ENCODE peak calls at places on chromosomes 13 and 19, in six cellular contexts. One of them, this sample, is unnamed.

GRCh38 chr19:17409990-17410389 is 4.6 kb upstream of the BST2 start:
- DNase-seq in adrenal gland: peak
- DNase-seq in lower lobe of right lung: no peak
- DNase-seq in cardiac muscle cell: peak
- DNase-seq in fibroblast of villous mesenchyme: peak
- DNase-seq in tibial nerve: no peak
- DNase-seq in this sample: no peak

GRCh38 chr19:29724102-29724641 is 9.1 kb upstream of the C19orf12 start:
- DNase-seq in cardiac muscle cell: peak
- DNase-seq in lower lobe of right lung: no peak
- DNase-seq in adrenal gland: no peak
- DNase-seq in tibial nerve: no peak
- DNase-seq in fibroblast of villous mesenchyme: peak
- DNase-seq in this sample: peak

GRCh38 chr13:35818577-35819165 is 312.5 kb downstream of the DCLK1 start:
- DNase-seq in lower lobe of right lung: no peak
- DNase-seq in adrenal gland: no peak
- DNase-seq in tibial nerve: no peak
- DNase-seq in fibroblast of villous mesenchyme: peak
- DNase-seq in cardiac muscle cell: peak
- DNase-seq in this sample: no peak

GRCh38 chr13:101382701-101383100 is 33.6 kb downstream of the NALCN start:
- DNase-seq in fibroblast of villous mesenchyme: no peak
- DNase-seq in lower lobe of right lung: no peak
- DNase-seq in tibial nerve: no peak
- DNase-seq in cardiac muscle cell: no peak
- DNase-seq in adrenal gland: no peak
- DNase-seq in this sample: no peak

GRCh38 chr13:24741791-24742190 is 22.2 kb upstream of the RNF17 start:
- DNase-seq in cardiac muscle cell: no peak
- DNase-seq in fibroblast of villous mesenchyme: no peak
- DNase-seq in tibial nerve: no peak
- DNase-seq in adrenal gland: no peak
- DNase-seq in lower lobe of right lung: no peak
- DNase-seq in this sample: no peak

GRCh38 chr13:19978830-19979437 is 20.4 kb downstream of the ZMYM2 start:
- DNase-seq in adrenal gland: no peak
- DNase-seq in tibial nerve: no peak
- DNase-seq in cardiac muscle cell: no peak
- DNase-seq in fibroblast of villous mesenchyme: no peak
- DNase-seq in lower lobe of right lung: no peak
- DNase-seq in this sample: no peak

GRCh38 chr13:34114581-34114980 is 296.6 kb downstream of the RFC3 start:
- DNase-seq in tibial nerve: no peak
- DNase-seq in cardiac muscle cell: no peak
- DNase-seq in lower lobe of right lung: no peak
- DNase-seq in fibroblast of villous mesenchyme: no peak
- DNase-seq in adrenal gland: no peak
- DNase-seq in this sample: no peak

GRCh38 chr19:50321831-50322230 is 7.3 kb downstream of the KCNC3 start:
- DNase-seq in adrenal gland: no peak
- DNase-seq in cardiac muscle cell: no peak
- DNase-seq in tibial nerve: no peak
- DNase-seq in fibroblast of villous mesenchyme: no peak
- DNase-seq in lower lobe of right lung: no peak
- DNase-seq in this sample: no peak

GRCh38 chr19:29590278-29590677 is 15.8 kb upstream of the POP4 start:
- DNase-seq in fibroblast of villous mesenchyme: no peak
- DNase-seq in adrenal gland: no peak
- DNase-seq in cardiac muscle cell: no peak
- DNase-seq in lower lobe of right lung: no peak
- DNase-seq in tibial nerve: no peak
- DNase-seq in this sample: no peak

GRCh38 chr19:9009935-9010651 is at the start of gene MUC16:
- DNase-seq in fibroblast of villous mesenchyme: no peak
- DNase-seq in adrenal gland: no peak
- DNase-seq in lower lobe of right lung: no peak
- DNase-seq in cardiac muscle cell: no peak
- DNase-seq in tibial nerve: no peak
- DNase-seq in this sample: no peak

GRCh38 chr19:10952809-10953208 is 8.0 kb upstream of the SMARCA4 start:
- DNase-seq in tibial nerve: no peak
- DNase-seq in adrenal gland: no peak
- DNase-seq in cardiac muscle cell: no peak
- DNase-seq in fibroblast of villous mesenchyme: no peak
- DNase-seq in lower lobe of right lung: no peak
- DNase-seq in this sample: no peak

GRCh38 chr13:74158028-74158427 is 23.8 kb upstream of the KLF12 start:
- DNase-seq in tibial nerve: no peak
- DNase-seq in adrenal gland: no peak
- DNase-seq in fibroblast of villous mesenchyme: no peak
- DNase-seq in lower lobe of right lung: no peak
- DNase-seq in cardiac muscle cell: peak
- DNase-seq in this sample: no peak

GRCh38 chr13:97249797-97250495 is 27.8 kb downstream of the MBNL2 start:
- DNase-seq in tibial nerve: no peak
- DNase-seq in adrenal gland: no peak
- DNase-seq in lower lobe of right lung: no peak
- DNase-seq in fibroblast of villous mesenchyme: no peak
- DNase-seq in cardiac muscle cell: no peak
- DNase-seq in this sample: no peak

GRCh38 chr19:53810187-53810546 is 13.9 kb downstream of the NLRP12 start:
- DNase-seq in lower lobe of right lung: no peak
- DNase-seq in cardiac muscle cell: no peak
- DNase-seq in fibroblast of villous mesenchyme: no peak
- DNase-seq in tibial nerve: no peak
- DNase-seq in adrenal gland: no peak
- DNase-seq in this sample: no peak

GRCh38 chr19:42313096-42313839 is at the start of gene TMEM145:
- DNase-seq in cardiac muscle cell: peak
- DNase-seq in lower lobe of right lung: no peak
- DNase-seq in fibroblast of villous mesenchyme: peak
- DNase-seq in adrenal gland: peak
- DNase-seq in tibial nerve: no peak
- DNase-seq in this sample: peak

GRCh38 chr13:63287926-63288325 is 1872.3 kb upstream of the PCDH20 start:
- DNase-seq in tibial nerve: no peak
- DNase-seq in adrenal gland: no peak
- DNase-seq in lower lobe of right lung: no peak
- DNase-seq in fibroblast of villous mesenchyme: no peak
- DNase-seq in cardiac muscle cell: no peak
- DNase-seq in this sample: no peak

GRCh38 chr19:40033989-40034560 is 22.0 kb downstream of the ZNF780B start:
- DNase-seq in fibroblast of villous mesenchyme: no peak
- DNase-seq in lower lobe of right lung: no peak
- DNase-seq in cardiac muscle cell: no peak
- DNase-seq in adrenal gland: no peak
- DNase-seq in tibial nerve: no peak
- DNase-seq in this sample: no peak

GRCh38 chr19:2497186-2497585 is 21.3 kb downstream of the GADD45B start:
- DNase-seq in cardiac muscle cell: no peak
- DNase-seq in tibial nerve: no peak
- DNase-seq in adrenal gland: no peak
- DNase-seq in fibroblast of villous mesenchyme: no peak
- DNase-seq in lower lobe of right lung: no peak
- DNase-seq in this sample: no peak

GRCh38 chr13:43629691-43630480 is 156.9 kb downstream of the ENOX1 start:
- DNase-seq in lower lobe of right lung: no peak
- DNase-seq in cardiac muscle cell: peak
- DNase-seq in fibroblast of villous mesenchyme: peak
- DNase-seq in adrenal gland: no peak
- DNase-seq in tibial nerve: no peak
- DNase-seq in this sample: no peak

GRCh38 chr13:27680465-27680864 is 58.8 kb downstream of the POLR1D start:
- DNase-seq in adrenal gland: no peak
- DNase-seq in tibial nerve: no peak
- DNase-seq in cardiac muscle cell: no peak
- DNase-seq in lower lobe of right lung: no peak
- DNase-seq in fibroblast of villous mesenchyme: no peak
- DNase-seq in this sample: no peak

GRCh38 chr19:6392219-6393073 is 518 bp downstream of the GTF2F1 start:
- DNase-seq in fibroblast of villous mesenchyme: no peak
- DNase-seq in cardiac muscle cell: no peak
- DNase-seq in adrenal gland: no peak
- DNase-seq in tibial nerve: no peak
- DNase-seq in lower lobe of right lung: no peak
- DNase-seq in this sample: no peak

GRCh38 chr19:33382006-33382405 is 8.5 kb downstream of the CEBPG start:
- DNase-seq in cardiac muscle cell: no peak
- DNase-seq in tibial nerve: no peak
- DNase-seq in fibroblast of villous mesenchyme: no peak
- DNase-seq in adrenal gland: no peak
- DNase-seq in lower lobe of right lung: no peak
- DNase-seq in this sample: no peak
- TF ChIP-seq CTCF in cardiac muscle cell: no peak
- TF ChIP-seq CTCF in tibial nerve: no peak
- TF ChIP-seq CTCF in fibroblast of villous mesenchyme: no peak
- TF ChIP-seq CTCF in adrenal gland: no peak
- TF ChIP-seq CTCF in lower lobe of right lung: no peak
- TF ChIP-seq CTCF in this sample: no peak

DNA sequence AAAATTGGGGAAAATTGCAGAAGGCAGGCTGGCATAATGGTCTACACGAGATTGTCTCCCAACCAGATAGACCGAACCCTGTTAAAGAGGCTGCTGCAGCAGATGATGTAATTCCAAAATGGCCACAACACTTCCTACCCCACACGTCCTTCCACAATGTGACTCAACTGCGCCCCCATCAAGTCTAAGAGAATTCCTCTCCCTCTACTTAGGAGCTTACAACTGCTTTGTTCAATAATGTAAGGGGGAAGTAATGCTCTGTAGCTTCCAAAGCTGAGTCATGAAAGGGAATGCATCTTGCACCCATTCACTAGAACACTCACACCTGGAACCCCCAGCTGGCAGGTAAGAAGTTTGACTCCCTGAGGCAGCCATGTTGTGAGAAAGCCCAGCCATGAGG is 117.8 kb upstream of the IRS2 start:
- DNase-seq in adrenal gland: no peak
- DNase-seq in fibroblast of villous mesenchyme: no peak
- DNase-seq in tibial nerve: no peak
- DNase-seq in cardiac muscle cell: no peak
- DNase-seq in lower lobe of right lung: no peak
- DNase-seq in this sample: no peak
- TF ChIP-seq CTCF in adrenal gland: no peak
- TF ChIP-seq CTCF in fibroblast of villous mesenchyme: no peak
- TF ChIP-seq CTCF in tibial nerve: no peak
- TF ChIP-seq CTCF in cardiac muscle cell: no peak
- TF ChIP-seq CTCF in lower lobe of right lung: no peak
- TF ChIP-seq CTCF in this sample: no peak

GRCh38 chr13:50167967-50168366 is 152.7 kb downstream of the KCNRG start:
- DNase-seq in lower lobe of right lung: no peak
- DNase-seq in adrenal gland: no peak
- DNase-seq in cardiac muscle cell: no peak
- DNase-seq in tibial nerve: no peak
- DNase-seq in fibroblast of villous mesenchyme: no peak
- DNase-seq in this sample: no peak

GRCh38 chr13:50171585-50172282 is 156.5 kb downstream of the KCNRG start:
- DNase-seq in cardiac muscle cell: no peak
- DNase-seq in fibroblast of villous mesenchyme: no peak
- DNase-seq in adrenal gland: no peak
- DNase-seq in lower lobe of right lung: no peak
- DNase-seq in tibial nerve: no peak
- DNase-seq in this sample: no peak

GRCh38 chr13:50168803-50169202 is 153.6 kb downstream of the KCNRG start:
- DNase-seq in lower lobe of right lung: no peak
- DNase-seq in cardiac muscle cell: no peak
- DNase-seq in tibial nerve: no peak
- DNase-seq in fibroblast of villous mesenchyme: no peak
- DNase-seq in adrenal gland: no peak
- DNase-seq in this sample: no peak

GRCh38 chr13:50167224-50167947 is 152.1 kb downstream of the KCNRG start:
- DNase-seq in tibial nerve: no peak
- DNase-seq in adrenal gland: no peak
- DNase-seq in lower lobe of right lung: no peak
- DNase-seq in cardiac muscle cell: no peak
- DNase-seq in fibroblast of villous mesenchyme: no peak
- DNase-seq in this sample: no peak

DNA sequence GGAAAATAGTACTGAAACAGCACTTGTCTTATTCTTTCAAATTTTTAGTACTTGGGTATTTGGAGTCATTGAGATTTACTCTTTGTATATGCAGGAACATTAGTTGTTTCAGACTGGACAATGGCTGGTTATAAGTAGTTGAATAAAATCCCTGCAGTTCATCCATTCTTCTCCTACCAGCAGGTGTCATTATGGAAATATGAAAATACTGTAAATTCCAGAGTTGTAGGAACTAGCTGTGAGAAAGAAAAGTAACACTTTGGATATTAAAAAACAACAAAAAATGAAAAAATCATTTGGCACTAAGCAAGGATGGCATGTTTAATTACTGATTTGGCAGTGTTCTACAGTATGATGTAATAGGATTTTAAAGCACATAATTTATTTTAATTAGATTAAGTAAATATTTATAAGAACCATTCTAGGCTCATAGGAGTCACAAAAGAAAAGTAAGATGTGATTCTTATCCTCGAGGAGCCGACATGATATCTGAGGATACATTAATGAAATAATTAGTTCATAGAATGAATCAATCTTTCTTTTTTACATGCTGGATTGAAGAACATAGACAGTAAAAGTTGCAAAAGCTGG is 155.3 kb downstream of the KCNRG start:
- DNase-seq in tibial nerve: no peak
- DNase-seq in lower lobe of right lung: no peak
- DNase-seq in cardiac muscle cell: peak
- DNase-seq in adrenal gland: no peak
- DNase-seq in fibroblast of villous mesenchyme: peak
- DNase-seq in this sample: no peak
- TF ChIP-seq CTCF in tibial nerve: peak
- TF ChIP-seq CTCF in lower lobe of right lung: peak
- TF ChIP-seq CTCF in cardiac muscle cell: peak
- TF ChIP-seq CTCF in adrenal gland: peak
- TF ChIP-seq CTCF in fibroblast of villous mesenchyme: peak
- TF ChIP-seq CTCF in this sample: no peak

DNA sequence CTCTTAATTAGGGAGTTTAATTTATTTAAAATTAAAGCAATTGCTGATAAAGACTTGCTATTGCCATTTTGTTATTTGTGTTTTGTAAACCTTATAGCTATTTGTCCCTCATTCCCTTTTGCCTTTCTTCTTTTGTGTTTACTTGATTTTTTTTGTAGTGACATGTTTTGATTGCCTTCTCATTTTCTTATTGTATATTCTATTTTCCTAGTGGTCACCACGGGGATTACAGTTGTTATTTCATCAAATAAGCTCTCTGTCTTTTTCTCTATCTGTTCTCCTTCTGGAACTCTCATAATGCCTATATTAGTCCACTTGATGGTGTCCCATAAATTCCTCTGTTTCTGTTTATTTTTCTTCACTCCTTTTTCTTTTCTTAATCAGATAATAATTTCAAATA is 64.4 kb upstream of the FRY start:
- DNase-seq in cardiac muscle cell: no peak
- DNase-seq in adrenal gland: no peak
- DNase-seq in tibial nerve: no peak
- DNase-seq in lower lobe of right lung: no peak
- DNase-seq in fibroblast of villous mesenchyme: no peak
- DNase-seq in this sample: no peak
- TF ChIP-seq CTCF in cardiac muscle cell: peak
- TF ChIP-seq CTCF in adrenal gland: no peak
- TF ChIP-seq CTCF in tibial nerve: no peak
- TF ChIP-seq CTCF in lower lobe of right lung: no peak
- TF ChIP-seq CTCF in fibroblast of villous mesenchyme: no peak
- TF ChIP-seq CTCF in this sample: peak